ENCODE peak calls at places on chromosomes 6 and 20, in ten cellular contexts. E is NCI-H1105 treated with DMSO at 0.1 percent for 48 hours, W is PC-3, B is hypothalamus, F is body of pancreas, P is neural progenitor cell, T is activated T-cell treated with anti-CD3 and anti-CD28 coated beads for 24 hours, G is endothelial cell, A is pulmonary artery endothelial cell, X is NCI-H1417. U is an unnamed sample.
A peak's percentile ranks its signal among the peaks of the same experiment; 100 is the strongest.

GRCh38 chr20:62980970-62981369 is 25.8 kb downstream of the BHLHE23 start:
- DNase-seq in E (peak; percentile 72), W (peak; percentile 9), B (no peak), F (no peak), P (peak; percentile 69), T (no peak), G (no peak), A (no peak), X (peak; percentile 99), U (peak; percentile 30)

GRCh38 chr6:84635081-84635745 is 129.2 kb downstream of the TBX18 start:
- DNase-seq in E (no peak), W (no peak), B (no peak), F (no peak), P (no peak), T (no peak), G (no peak), A (no peak), X (no peak), U (no peak)

GRCh38 chr6:21185849-21186478 is 407.6 kb upstream of the SOX4 start:
- DNase-seq in E (peak; percentile 99), W (no peak), B (no peak), F (no peak), P (peak; percentile 93), T (no peak), G (no peak), A (no peak), X (peak; percentile 97), U (no peak)

GRCh38 chr6:47363736-47364135 is 54.0 kb upstream of the TNFRSF21 start:
- DNase-seq in E (no peak), W (peak; percentile 54), B (no peak), F (no peak), P (no peak), T (no peak), G (no peak), A (no peak), X (no peak), U (no peak)

GRCh38 chr20:8853805-8854338 is 215.0 kb upstream of the PLCB4 start:
- DNase-seq in E (peak; percentile 68), W (peak; percentile 94), B (no peak), F (peak; percentile 27), P (peak; percentile 81), T (no peak), G (peak; percentile 40), A (peak; percentile 49), X (peak; percentile 90), U (no peak)

GRCh38 chr20:38134427-38135281 is 30.4 kb downstream of the TGM2 start:
- DNase-seq in E (no peak), W (peak; percentile 73), B (no peak), F (no peak), P (no peak), T (no peak), G (peak; percentile 33), A (peak; percentile 88), X (no peak), U (no peak)

GRCh38 chr6:73299171-73300073 is 36.4 kb upstream of the KHDC1 start:
- DNase-seq in E (no peak), W (no peak), B (no peak), F (no peak), P (no peak), T (no peak), G (no peak), A (no peak), X (no peak), U (no peak)

GRCh38 chr6:157905590-157906337 is 75.9 kb upstream of the SYNJ2 start:
- DNase-seq in E (no peak), W (no peak), B (no peak), F (no peak), P (peak; percentile 41), T (no peak), G (no peak), A (no peak), X (no peak), U (no peak)